ENCODE peak calls at places on chromosomes 3 and 15, in nine cellular contexts. Z is Peyer's patch, E is upper lobe of right lung, I is HCT116, V is cardiac muscle cell, F is mucosa of descending colon, R is iPS DF 6.9, N is mesendoderm, Y is neural progenitor cell. J is an unnamed sample.

GRCh38 chr15:40313531-40314398 is 6.0 kb upstream of the PLCB2 start:
- DNase-seq in I (no peak), N (no peak), F (peak; percentile 65), Z (peak; percentile 52), Y (no peak), E (peak; percentile 77), R (no peak), V (peak; percentile 89), J (no peak)

GRCh38 chr15:71601038-71601869 is 209.1 kb upstream of the NR2E3 start:
- DNase-seq in N (no peak), V (no peak), E (no peak), F (no peak), Z (no peak), I (no peak), R (no peak), Y (no peak), J (no peak)

GRCh38 chr3:28057548-28057947 is 183.9 kb upstream of the CMC1 start:
- DNase-seq in R (no peak), V (no peak), E (no peak), N (no peak), Y (no peak), F (no peak), I (no peak), Z (no peak), J (no peak)

GRCh38 chr3:174397848-174398247 is 461.3 kb upstream of the NAALADL2 start:
- DNase-seq in R (no peak), E (no peak), N (peak; percentile 55), V (peak; percentile 3), Z (no peak), F (no peak), Y (no peak), I (peak; percentile 22), J (no peak)

GRCh38 chr3:190597291-190597690 is 83.4 kb downstream of the IL1RAP start:
- DNase-seq in I (no peak), R (no peak), Z (no peak), V (peak; percentile 79), F (no peak), N (peak; percentile 12), Y (no peak), E (no peak), J (no peak)

GRCh38 chr15:38201714-38202113 is 50.9 kb upstream of the SPRED1 start:
- DNase-seq in N (no peak), Y (no peak), F (no peak), R (no peak), V (no peak), I (no peak), Z (no peak), E (no peak), J (peak; percentile 54)

GRCh38 chr15:25391971-25392733 is 46.7 kb downstream of the UBE3A start:
- DNase-seq in Y (no peak), R (no peak), N (no peak), Z (no peak), E (no peak), F (no peak), V (no peak), I (no peak), J (peak; percentile 49)

GRCh38 chr15:30941520-30941919 is 37.8 kb downstream of the FAN1 start:
- DNase-seq in R (no peak), Y (no peak), E (no peak), V (no peak), N (peak; percentile 32), F (no peak), I (no peak), Z (no peak), J (no peak)

GRCh38 chr15:27545494-27546255 is 553.4 kb downstream of the OCA2 start:
- DNase-seq in R (no peak), E (no peak), I (no peak), Y (no peak), V (no peak), N (no peak), F (no peak), Z (no peak), J (no peak)

GRCh38 chr3:66450389-66451022 is 50.3 kb downstream of the LRIG1 start:
- DNase-seq in Y (no peak), N (no peak), I (no peak), R (no peak), V (no peak), F (no peak), E (no peak), Z (no peak), J (no peak)

GRCh38 chr3:119912220-119912619 is 130.3 kb downstream of the NR1I2 start:
- DNase-seq in E (no peak), V (no peak), F (no peak), I (no peak), Y (no peak), R (no peak), N (no peak), Z (no peak), J (no peak)

GRCh38 chr15:91547356-91547755 is 306.2 kb upstream of the SLCO3A1 start:
- DNase-seq in V (no peak), F (no peak), E (no peak), I (no peak), Y (no peak), Z (no peak), N (no peak), R (no peak), J (no peak)

GRCh38 chr3:152444029-152444641 is 175.4 kb downstream of the MBNL1 start:
- DNase-seq in F (no peak), R (no peak), E (no peak), I (peak; percentile 38), V (peak; percentile 63), Y (peak; percentile 28), Z (no peak), N (peak; percentile 59), J (no peak)

GRCh38 chr3:19735111-19735510 is 198.9 kb downstream of the EFHB start:
- DNase-seq in Z (no peak), E (no peak), Y (no peak), R (no peak), I (no peak), V (no peak), F (no peak), N (no peak), J (no peak)

GRCh38 chr15:91534235-91534634 is 319.3 kb upstream of the SLCO3A1 start:
- DNase-seq in V (no peak), N (no peak), Y (no peak), E (no peak), F (no peak), R (no peak), I (no peak), Z (no peak), J (no peak)

GRCh38 chr3:191330309-191330712 is at the start of gene UTS2B:
- DNase-seq in Z (no peak), E (no peak), I (peak; percentile 39), N (peak; percentile 75), V (no peak), Y (peak; percentile 13), R (no peak), F (no peak), J (peak; percentile 73)

GRCh38 chr3:115062412-115062956 is 84.6 kb downstream of the ZBTB20 start:
- DNase-seq in Y (no peak), E (no peak), V (no peak), F (no peak), Z (no peak), R (no peak), N (no peak), I (no peak), J (no peak)

GRCh38 chr15:52284164-52284563 is 11.4 kb downstream of the MYO5C start:
- DNase-seq in I (no peak), V (no peak), R (no peak), F (no peak), Z (no peak), E (no peak), Y (no peak), N (no peak), J (peak; percentile 44)

GRCh38 chr15:64356443-64357040 is 569 bp upstream of the CSNK1G1 start:
- DNase-seq in V (no peak), I (peak; percentile 61), R (no peak), F (no peak), Y (peak; percentile 8), Z (no peak), N (no peak), E (no peak), J (peak; percentile 85)

DNA sequence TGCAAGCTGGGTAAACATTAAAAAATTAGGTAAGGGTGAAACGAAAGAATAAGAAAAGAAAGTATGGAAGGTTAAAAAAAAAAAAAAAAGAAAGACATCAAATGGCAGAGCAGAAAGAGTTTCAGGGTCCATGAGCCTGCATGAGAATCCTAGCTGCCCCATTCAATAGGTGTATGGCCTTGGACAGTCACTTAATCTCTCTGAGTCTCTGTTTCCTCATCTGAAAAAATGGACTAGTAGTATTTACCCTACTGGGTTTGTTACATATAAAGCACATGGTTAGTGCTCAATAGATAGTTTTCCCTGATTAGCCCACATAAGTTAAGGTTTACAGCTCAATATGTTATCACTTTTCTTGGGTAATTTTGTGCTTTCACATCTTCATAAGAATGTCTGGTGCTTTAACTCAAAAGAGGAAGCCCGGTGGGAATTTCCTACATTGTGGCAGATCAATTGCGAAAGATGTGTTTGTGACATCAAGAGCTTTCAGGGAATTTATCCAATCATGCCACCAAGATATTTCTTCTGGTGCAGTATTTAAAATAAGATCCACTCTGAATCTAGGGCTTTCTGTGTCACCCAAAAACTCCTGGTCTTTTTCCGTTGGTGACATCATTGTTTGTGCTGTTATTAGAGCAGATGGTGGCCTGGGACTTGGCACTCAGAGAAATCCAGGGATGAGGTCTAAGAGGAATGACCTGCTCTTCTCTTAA is 57.2 kb upstream of the UBE2E1 start:
- DNase-seq in E (no peak), R (no peak), Y (no peak), I (no peak), F (no peak), Z (no peak), N (no peak), V (no peak), J (peak; percentile 43)
- H3K4me3 ChIP-seq in E (no peak overlapping the region), R (no peak overlapping the region), Y (no peak overlapping the region), I (no peak overlapping the region), F (no peak overlapping the region), Z (no peak overlapping the region), N (no peak overlapping the region), V (no peak overlapping the region), J (no peak overlapping the region)

GRCh38 chr15:50358805-50359204 is 3.8 kb upstream of the GABPB1 start:
- DNase-seq in F (no peak), E (no peak), I (peak; percentile 47), Z (no peak), Y (peak; percentile 43), V (peak; percentile 5), R (no peak), N (peak; percentile 83), J (peak; percentile 39)
- H3K4me3 ChIP-seq in F (no peak overlapping the region), E (no peak overlapping the region), I (no peak overlapping the region), Z (no peak overlapping the region), Y (no peak overlapping the region), V (no peak overlapping the region), R (no peak overlapping the region), N (no peak overlapping the region), J (no peak overlapping the region)

GRCh38 chr15:78388865-78389264 is 48.7 kb downstream of the CRABP1 start:
- DNase-seq in E (no peak), N (no peak), Z (no peak), F (no peak), Y (no peak), V (no peak), R (no peak), I (no peak), J (no peak)
- H3K4me3 ChIP-seq in E (no peak overlapping the region), N (no peak overlapping the region), Z (no peak overlapping the region), F (no peak overlapping the region), Y (no peak overlapping the region), V (no peak overlapping the region), R (no peak overlapping the region), I (no peak overlapping the region), J (no peak overlapping the region)

DNA sequence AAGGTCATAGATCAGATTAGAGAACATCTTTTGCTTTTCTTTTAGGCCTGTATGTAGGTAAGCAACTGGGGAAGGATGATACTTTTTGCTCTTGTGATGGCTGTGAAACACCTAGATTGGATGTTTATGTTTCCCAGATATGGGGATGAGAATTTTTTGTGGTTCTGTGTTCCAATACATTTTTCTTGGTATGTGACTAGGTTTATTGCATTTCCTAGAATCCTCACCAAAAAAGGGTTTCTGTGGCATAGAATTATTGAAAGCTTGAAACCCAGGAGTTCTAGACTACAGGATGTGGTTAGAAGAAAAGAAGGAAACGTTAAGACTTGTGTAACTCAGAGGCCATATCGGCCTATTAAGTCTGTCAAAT is 25.8 kb downstream of the OXNAD1 start:
- DNase-seq in E (no peak), F (no peak), Y (no peak), Z (no peak), I (no peak), N (no peak), R (no peak), V (no peak), J (no peak)
- H3K4me3 ChIP-seq in E (no peak overlapping the region), F (no peak overlapping the region), Y (no peak overlapping the region), Z (no peak overlapping the region), I (no peak overlapping the region), N (no peak overlapping the region), R (no peak overlapping the region), V (no peak overlapping the region), J (no peak overlapping the region)